ENCODE peak calls at places on chromosomes 12 and 14, in ten cellular contexts. One of them, this sample, is unnamed.

GRCh38 chr14:89702151-89702936 is 252.2 kb downstream of the EFCAB11 start:
- DNase-seq in mucosa of descending colon: no peak
- DNase-seq in nephron progenitor cell: no peak
- DNase-seq in activated T-cell treated with anti-CD3 and anti-CD28 coated beads for 1 hour: no peak
- DNase-seq in smooth muscle cell of the brain vasculature: no peak
- DNase-seq in body of pancreas: peak
- DNase-seq in SW480: peak
- DNase-seq in T-helper 22 cell: no peak
- DNase-seq in EH: peak
- DNase-seq in cardiac fibroblast: peak
- DNase-seq in this sample: no peak

GRCh38 chr12:71551529-71551928 is 111.9 kb downstream of the LGR5 start:
- DNase-seq in cardiac fibroblast: peak
- DNase-seq in T-helper 22 cell: no peak
- DNase-seq in body of pancreas: no peak
- DNase-seq in mucosa of descending colon: no peak
- DNase-seq in activated T-cell treated with anti-CD3 and anti-CD28 coated beads for 1 hour: no peak
- DNase-seq in SW480: peak
- DNase-seq in EH: peak
- DNase-seq in smooth muscle cell of the brain vasculature: no peak
- DNase-seq in nephron progenitor cell: no peak
- DNase-seq in this sample: no peak

GRCh38 chr12:47403681-47404080 is 302.1 kb downstream of the RPAP3 start:
- DNase-seq in cardiac fibroblast: no peak
- DNase-seq in T-helper 22 cell: no peak
- DNase-seq in EH: no peak
- DNase-seq in activated T-cell treated with anti-CD3 and anti-CD28 coated beads for 1 hour: no peak
- DNase-seq in mucosa of descending colon: no peak
- DNase-seq in SW480: no peak
- DNase-seq in nephron progenitor cell: no peak
- DNase-seq in smooth muscle cell of the brain vasculature: no peak
- DNase-seq in body of pancreas: no peak
- DNase-seq in this sample: no peak

GRCh38 chr12:48285751-48286650 is 64.7 kb downstream of the ZNF641 start:
- DNase-seq in T-helper 22 cell: no peak
- DNase-seq in mucosa of descending colon: no peak
- DNase-seq in cardiac fibroblast: no peak
- DNase-seq in EH: no peak
- DNase-seq in smooth muscle cell of the brain vasculature: no peak
- DNase-seq in nephron progenitor cell: no peak
- DNase-seq in SW480: no peak
- DNase-seq in activated T-cell treated with anti-CD3 and anti-CD28 coated beads for 1 hour: no peak
- DNase-seq in body of pancreas: no peak
- DNase-seq in this sample: no peak

GRCh38 chr12:67593041-67593870 is 55.3 kb upstream of the DYRK2 start:
- DNase-seq in body of pancreas: peak
- DNase-seq in EH: peak
- DNase-seq in smooth muscle cell of the brain vasculature: no peak
- DNase-seq in activated T-cell treated with anti-CD3 and anti-CD28 coated beads for 1 hour: no peak
- DNase-seq in mucosa of descending colon: no peak
- DNase-seq in T-helper 22 cell: no peak
- DNase-seq in cardiac fibroblast: no peak
- DNase-seq in nephron progenitor cell: no peak
- DNase-seq in SW480: peak
- DNase-seq in this sample: peak

GRCh38 chr12:39935275-39935674 is 170.6 kb downstream of the SLC2A13 start:
- DNase-seq in activated T-cell treated with anti-CD3 and anti-CD28 coated beads for 1 hour: no peak
- DNase-seq in cardiac fibroblast: peak
- DNase-seq in EH: peak
- DNase-seq in smooth muscle cell of the brain vasculature: peak
- DNase-seq in T-helper 22 cell: no peak
- DNase-seq in mucosa of descending colon: no peak
- DNase-seq in nephron progenitor cell: no peak
- DNase-seq in body of pancreas: no peak
- DNase-seq in SW480: no peak
- DNase-seq in this sample: no peak

GRCh38 chr12:121765573-121765972 is 27.9 kb downstream of the RHOF start:
- DNase-seq in nephron progenitor cell: no peak
- DNase-seq in body of pancreas: no peak
- DNase-seq in smooth muscle cell of the brain vasculature: peak
- DNase-seq in mucosa of descending colon: no peak
- DNase-seq in activated T-cell treated with anti-CD3 and anti-CD28 coated beads for 1 hour: no peak
- DNase-seq in EH: peak
- DNase-seq in SW480: peak
- DNase-seq in cardiac fibroblast: peak
- DNase-seq in T-helper 22 cell: no peak
- DNase-seq in this sample: no peak

GRCh38 chr12:82688619-82689018 is 1.9 kb downstream of the TMTC2 start:
- DNase-seq in smooth muscle cell of the brain vasculature: no peak
- DNase-seq in body of pancreas: no peak
- DNase-seq in activated T-cell treated with anti-CD3 and anti-CD28 coated beads for 1 hour: no peak
- DNase-seq in EH: no peak
- DNase-seq in cardiac fibroblast: no peak
- DNase-seq in nephron progenitor cell: no peak
- DNase-seq in T-helper 22 cell: no peak
- DNase-seq in mucosa of descending colon: no peak
- DNase-seq in SW480: no peak
- DNase-seq in this sample: no peak

GRCh38 chr12:95700316-95700785 is 90.2 kb downstream of the NTN4 start:
- DNase-seq in activated T-cell treated with anti-CD3 and anti-CD28 coated beads for 1 hour: no peak
- DNase-seq in body of pancreas: no peak
- DNase-seq in EH: peak
- DNase-seq in mucosa of descending colon: no peak
- DNase-seq in smooth muscle cell of the brain vasculature: peak
- DNase-seq in cardiac fibroblast: peak
- DNase-seq in SW480: no peak
- DNase-seq in nephron progenitor cell: no peak
- DNase-seq in T-helper 22 cell: no peak
- DNase-seq in this sample: no peak

GRCh38 chr14:36661506-36662257 is at the start of gene PAX9:
- DNase-seq in EH: peak
- DNase-seq in SW480: peak
- DNase-seq in nephron progenitor cell: peak
- DNase-seq in body of pancreas: peak
- DNase-seq in mucosa of descending colon: peak
- DNase-seq in activated T-cell treated with anti-CD3 and anti-CD28 coated beads for 1 hour: no peak
- DNase-seq in cardiac fibroblast: peak
- DNase-seq in smooth muscle cell of the brain vasculature: no peak
- DNase-seq in T-helper 22 cell: no peak
- DNase-seq in this sample: peak

GRCh38 chr14:103179078-103179477 is 55.8 kb downstream of the TNFAIP2 start:
- DNase-seq in SW480: no peak
- DNase-seq in mucosa of descending colon: no peak
- DNase-seq in EH: no peak
- DNase-seq in body of pancreas: no peak
- DNase-seq in nephron progenitor cell: no peak
- DNase-seq in activated T-cell treated with anti-CD3 and anti-CD28 coated beads for 1 hour: no peak
- DNase-seq in T-helper 22 cell: no peak
- DNase-seq in cardiac fibroblast: no peak
- DNase-seq in smooth muscle cell of the brain vasculature: no peak
- DNase-seq in this sample: no peak

GRCh38 chr12:54958048-54958658 is 26.4 kb downstream of the TESPA1 start:
- DNase-seq in cardiac fibroblast: peak
- DNase-seq in smooth muscle cell of the brain vasculature: no peak
- DNase-seq in nephron progenitor cell: peak
- DNase-seq in EH: peak
- DNase-seq in SW480: peak
- DNase-seq in mucosa of descending colon: no peak
- DNase-seq in T-helper 22 cell: peak
- DNase-seq in activated T-cell treated with anti-CD3 and anti-CD28 coated beads for 1 hour: peak
- DNase-seq in body of pancreas: peak
- DNase-seq in this sample: peak

GRCh38 chr12:78260976-78261375 is 430.3 kb downstream of the NAV3 start:
- DNase-seq in EH: no peak
- DNase-seq in body of pancreas: no peak
- DNase-seq in activated T-cell treated with anti-CD3 and anti-CD28 coated beads for 1 hour: no peak
- DNase-seq in cardiac fibroblast: no peak
- DNase-seq in SW480: no peak
- DNase-seq in T-helper 22 cell: no peak
- DNase-seq in smooth muscle cell of the brain vasculature: no peak
- DNase-seq in mucosa of descending colon: no peak
- DNase-seq in nephron progenitor cell: no peak
- DNase-seq in this sample: no peak

GRCh38 chr14:100138955-100139354 is 20.5 kb downstream of the DEGS2 start:
- DNase-seq in T-helper 22 cell: no peak
- DNase-seq in nephron progenitor cell: no peak
- DNase-seq in cardiac fibroblast: no peak
- DNase-seq in SW480: no peak
- DNase-seq in body of pancreas: no peak
- DNase-seq in activated T-cell treated with anti-CD3 and anti-CD28 coated beads for 1 hour: no peak
- DNase-seq in smooth muscle cell of the brain vasculature: no peak
- DNase-seq in EH: no peak
- DNase-seq in mucosa of descending colon: no peak
- DNase-seq in this sample: no peak

GRCh38 chr12:116276433-116277216 is 868 bp downstream of the MED13L start:
- DNase-seq in T-helper 22 cell: peak
- DNase-seq in activated T-cell treated with anti-CD3 and anti-CD28 coated beads for 1 hour: peak
- DNase-seq in mucosa of descending colon: peak
- DNase-seq in body of pancreas: peak
- DNase-seq in smooth muscle cell of the brain vasculature: no peak
- DNase-seq in SW480: peak
- DNase-seq in cardiac fibroblast: peak
- DNase-seq in EH: peak
- DNase-seq in nephron progenitor cell: peak
- DNase-seq in this sample: peak

GRCh38 chr12:120799417-120800045 is 73.9 kb downstream of the ACADS start:
- DNase-seq in mucosa of descending colon: no peak
- DNase-seq in body of pancreas: no peak
- DNase-seq in EH: peak
- DNase-seq in cardiac fibroblast: peak
- DNase-seq in nephron progenitor cell: no peak
- DNase-seq in activated T-cell treated with anti-CD3 and anti-CD28 coated beads for 1 hour: no peak
- DNase-seq in T-helper 22 cell: no peak
- DNase-seq in SW480: no peak
- DNase-seq in smooth muscle cell of the brain vasculature: no peak
- DNase-seq in this sample: peak

GRCh38 chr12:116735951-116736599 is 1.8 kb downstream of the SPRING1 start:
- DNase-seq in cardiac fibroblast: no peak
- DNase-seq in smooth muscle cell of the brain vasculature: no peak
- DNase-seq in SW480: no peak
- DNase-seq in T-helper 22 cell: no peak
- DNase-seq in mucosa of descending colon: no peak
- DNase-seq in body of pancreas: peak
- DNase-seq in nephron progenitor cell: no peak
- DNase-seq in EH: no peak
- DNase-seq in activated T-cell treated with anti-CD3 and anti-CD28 coated beads for 1 hour: no peak
- DNase-seq in this sample: peak

GRCh38 chr14:101417434-101417833 is 143.9 kb upstream of the DIO3 start:
- DNase-seq in smooth muscle cell of the brain vasculature: no peak
- DNase-seq in EH: no peak
- DNase-seq in cardiac fibroblast: no peak
- DNase-seq in body of pancreas: no peak
- DNase-seq in mucosa of descending colon: no peak
- DNase-seq in activated T-cell treated with anti-CD3 and anti-CD28 coated beads for 1 hour: no peak
- DNase-seq in nephron progenitor cell: no peak
- DNase-seq in T-helper 22 cell: no peak
- DNase-seq in SW480: no peak
- DNase-seq in this sample: no peak

GRCh38 chr14:58898655-58899316 is 261.0 kb downstream of the DACT1 start:
- DNase-seq in activated T-cell treated with anti-CD3 and anti-CD28 coated beads for 1 hour: no peak
- DNase-seq in nephron progenitor cell: no peak
- DNase-seq in T-helper 22 cell: no peak
- DNase-seq in body of pancreas: no peak
- DNase-seq in EH: peak
- DNase-seq in cardiac fibroblast: peak
- DNase-seq in smooth muscle cell of the brain vasculature: no peak
- DNase-seq in SW480: no peak
- DNase-seq in mucosa of descending colon: no peak
- DNase-seq in this sample: no peak

GRCh38 chr14:88255196-88255595 is 67.9 kb downstream of the KCNK10 start:
- DNase-seq in mucosa of descending colon: no peak
- DNase-seq in body of pancreas: no peak
- DNase-seq in nephron progenitor cell: no peak
- DNase-seq in SW480: no peak
- DNase-seq in activated T-cell treated with anti-CD3 and anti-CD28 coated beads for 1 hour: no peak
- DNase-seq in EH: no peak
- DNase-seq in smooth muscle cell of the brain vasculature: no peak
- DNase-seq in cardiac fibroblast: no peak
- DNase-seq in T-helper 22 cell: no peak
- DNase-seq in this sample: no peak

GRCh38 chr12:50453872-50454271 is 50.9 kb upstream of the DIP2B start:
- DNase-seq in smooth muscle cell of the brain vasculature: no peak
- DNase-seq in body of pancreas: no peak
- DNase-seq in T-helper 22 cell: no peak
- DNase-seq in activated T-cell treated with anti-CD3 and anti-CD28 coated beads for 1 hour: no peak
- DNase-seq in SW480: no peak
- DNase-seq in cardiac fibroblast: no peak
- DNase-seq in mucosa of descending colon: no peak
- DNase-seq in nephron progenitor cell: no peak
- DNase-seq in EH: no peak
- DNase-seq in this sample: no peak

GRCh38 chr14:105689722-105690121 is 163.3 kb downstream of the TMEM121 start:
- DNase-seq in smooth muscle cell of the brain vasculature: no peak
- DNase-seq in activated T-cell treated with anti-CD3 and anti-CD28 coated beads for 1 hour: no peak
- DNase-seq in nephron progenitor cell: no peak
- DNase-seq in body of pancreas: no peak
- DNase-seq in cardiac fibroblast: no peak
- DNase-seq in EH: no peak
- DNase-seq in T-helper 22 cell: no peak
- DNase-seq in mucosa of descending colon: no peak
- DNase-seq in SW480: no peak
- DNase-seq in this sample: no peak

This sample was measured in small intestine.